ENCODE peak calls at places on chromosomes 6 and 20, in six cellular contexts. C is stomach, D is breast epithelium, P is GM23338, R is gastrocnemius medialis, S is heart left ventricle. L is an unnamed sample.

GRCh38 chr6:32972353-32973143 is 4.2 kb downstream of the BRD2 start:
- DNase-seq in P (peak; percentile 35), D (no peak), S (peak; percentile 48), R (peak; percentile 30), C (no peak), L (no peak)

GRCh38 chr6:152685819-152686218 is 11.9 kb upstream of the MYCT1 start:
- DNase-seq in S (no peak), R (no peak), C (no peak), P (peak; percentile 17), D (no peak), L (no peak)

GRCh38 chr6:26224940-26225847 is 138.0 kb downstream of the HFE start:
- DNase-seq in R (no peak), D (no peak), P (peak; percentile 84), S (no peak), C (no peak), L (peak; percentile 65)

GRCh38 chr6:14371530-14371929 is 254.0 kb downstream of the CD83 start:
- DNase-seq in S (no peak), P (no peak), C (no peak), R (no peak), D (no peak), L (no peak)

GRCh38 chr20:61728326-61728725 is 337.4 kb downstream of the TAF4 start:
- DNase-seq in R (no peak), P (no peak), S (no peak), D (no peak), C (no peak), L (no peak)

GRCh38 chr20:48047453-48047852 is 262.2 kb upstream of the SULF2 start:
- DNase-seq in C (no peak), P (no peak), D (no peak), R (no peak), S (no peak), L (no peak)

GRCh38 chr20:52481443-52481842 is 289.9 kb upstream of the ZFP64 start:
- DNase-seq in P (no peak), S (no peak), D (no peak), R (no peak), C (no peak), L (no peak)

GRCh38 chr20:48716541-48716940 is 111.3 kb downstream of the PREX1 start:
- DNase-seq in S (no peak), R (no peak), P (no peak), C (no peak), D (no peak), L (no peak)

GRCh38 chr20:61161649-61162210 is 90.3 kb upstream of the CDH4 start:
- DNase-seq in R (no peak), P (no peak), C (no peak), D (no peak), S (no peak), L (no peak)

GRCh38 chr6:43269273-43270007 is 26.2 kb downstream of the TTBK1 start:
- DNase-seq in R (no peak), S (peak; percentile 60), D (no peak), C (peak; percentile 38), P (peak; percentile 47), L (no peak)

DNA sequence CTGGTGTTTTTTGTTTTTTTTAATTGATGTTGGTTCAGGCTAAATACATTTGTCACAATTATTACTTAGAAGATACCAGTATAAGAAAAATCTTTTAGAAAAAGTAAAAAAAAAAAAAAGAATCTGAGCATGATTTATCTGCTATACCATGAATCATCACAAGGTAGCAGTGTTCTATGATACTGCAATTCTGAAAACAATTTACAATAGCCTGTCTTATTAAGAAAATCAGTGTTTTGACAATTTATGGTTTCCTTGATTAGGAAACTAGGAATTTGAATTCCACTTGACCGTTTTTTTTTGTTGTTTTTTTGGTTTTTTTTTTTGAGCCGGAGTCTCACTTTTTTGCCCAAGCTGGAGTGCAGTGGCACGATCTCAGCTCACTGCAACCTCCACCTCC is 9.3 kb upstream of the MAK start:
- DNase-seq in S (no peak), P (peak; percentile 27), D (no peak), R (no peak), C (no peak), L (no peak)
- TF ChIP-seq CTCF in S (peak; percentile 39), P (peak; percentile 57), D (no peak), R (no peak), C (no peak), L (no peak)

GRCh38 chr6:147223751-147224150 is 19.5 kb downstream of the STXBP5 start:
- DNase-seq in D (no peak), P (no peak), C (no peak), R (no peak), S (no peak), L (no peak)

GRCh38 chr6:147219463-147219862 is 15.2 kb downstream of the STXBP5 start:
- DNase-seq in S (no peak), P (no peak), C (no peak), D (no peak), R (no peak), L (no peak)

GRCh38 chr6:147220345-147220744 is 16.1 kb downstream of the STXBP5 start:
- DNase-seq in S (no peak), R (no peak), P (no peak), D (no peak), C (no peak), L (no peak)

GRCh38 chr6:147222160-147222838 is 18.1 kb downstream of the STXBP5 start:
- DNase-seq in C (no peak), P (peak; percentile 49), D (no peak), S (no peak), R (no peak), L (no peak)

GRCh38 chr6:147221739-147222138 is 17.5 kb downstream of the STXBP5 start:
- DNase-seq in C (no peak), P (no peak), R (no peak), S (no peak), D (no peak), L (no peak)
- H3K4me1 ChIP-seq in C (no peaks in the 10 kb centered on the region), P (no peaks in the 10 kb centered on the region), R (no peaks in the 10 kb centered on the region), S (peaks cover 18% of the 10 kb centered on the region), D (no peaks in the 10 kb centered on the region), L (peaks cover 3% of the 10 kb centered on the region)

DNA sequence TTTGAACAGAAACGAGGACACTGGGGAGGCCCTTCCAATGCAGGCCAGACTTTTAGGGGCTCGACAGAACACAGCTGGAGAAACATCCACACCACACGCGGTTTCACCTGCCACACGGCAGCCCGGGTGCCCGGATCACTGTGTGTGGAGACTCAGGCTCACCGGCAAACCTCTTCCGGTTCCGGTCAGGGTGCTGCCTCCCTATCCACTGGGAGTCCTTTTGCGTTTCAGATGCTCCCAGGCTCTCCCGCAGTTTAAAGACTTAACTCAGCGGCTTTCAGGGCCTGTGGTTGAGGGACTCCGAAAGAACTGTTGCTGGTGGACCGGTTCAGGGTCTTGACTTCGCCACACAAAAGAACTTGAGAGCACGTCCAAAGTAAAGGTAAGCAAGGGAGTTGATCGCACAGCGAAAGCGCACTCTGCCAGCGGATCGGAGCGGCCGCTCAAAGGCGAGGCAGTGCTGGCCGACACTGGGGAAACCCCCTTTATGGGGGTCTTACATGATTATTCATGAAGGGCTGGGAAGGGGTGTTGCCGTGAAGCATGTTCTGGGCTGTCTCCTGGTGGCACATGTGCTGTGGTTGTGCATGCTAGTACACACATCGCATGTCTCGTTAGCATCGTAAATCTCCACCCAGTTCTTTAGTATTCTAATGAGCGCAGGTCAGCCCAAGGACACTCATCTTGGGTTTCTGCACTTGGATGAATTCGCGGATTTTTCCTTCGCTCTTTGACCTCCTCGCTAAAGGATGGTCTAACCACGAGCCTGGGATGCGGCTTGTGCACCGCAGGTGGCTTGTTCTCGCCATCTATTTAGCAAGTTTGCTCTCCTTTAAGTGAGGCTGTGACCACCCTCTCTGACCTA is 180.3 kb downstream of the CDH26 start:
- DNase-seq in C (peak; percentile 55), P (no peak), S (peak; percentile 60), D (no peak), R (peak; percentile 62), L (peak; percentile 50)
- H3K4me3 ChIP-seq in C (peak overlapping the region; percentile 43), P (no peak overlapping the region), S (peak overlapping the region; percentile 22), D (peak overlapping the region; percentile 67), R (peak overlapping the region; percentile 47), L (peak overlapping the region; percentile 18)

GRCh38 chr6:11595903-11596302 is 58.4 kb downstream of the TMEM170B start:
- DNase-seq in R (no peak), S (no peak), D (no peak), P (peak; percentile 88), C (no peak), L (no peak)
- TF ChIP-seq CTCF in R (peak; percentile 19), S (peak; percentile 8), D (no peak), P (peak; percentile 58), C (peak; percentile 9), L (no peak)

GRCh38 chr6:2502998-2503674 is 247.6 kb downstream of the MYLK4 start:
- DNase-seq in C (no peak), R (no peak), D (no peak), S (no peak), P (no peak), L (no peak)
- H3K4me1 ChIP-seq in C (no peaks in the 10 kb centered on the region), R (no peaks in the 10 kb centered on the region), D (no peaks in the 10 kb centered on the region), S (no peaks in the 10 kb centered on the region), P (no peaks in the 10 kb centered on the region), L (no peaks in the 10 kb centered on the region)

GRCh38 chr6:90219168-90219985 is 77.3 kb downstream of the BACH2 start:
- DNase-seq in D (no peak), R (peak; percentile 85), C (no peak), P (peak; percentile 15), S (peak; percentile 47), L (peak; percentile 51)
- H3K4me3 ChIP-seq in D (peak overlapping the region; percentile 37), R (peak overlapping the region; percentile 44), C (peak overlapping the region; percentile 20), P (no peak overlapping the region), S (peak overlapping the region; percentile 45), L (peak overlapping the region; percentile 10)

L was measured in ovary.